ENCODE peak calls at places on chromosomes 13 and 19, in five cellular contexts. O is neural progenitor cell; U is activated T-cell treated with anti-CD3 and anti-CD28 coated beads, Interleukin-2, amount 50 U/mL, for 72 hours; Z is SK-N-SH; J is NCI-H1930. D is an unnamed sample.

GRCh38 chr19:28171983-28172382 is 1041.0 kb downstream of the UQCRFS1 start:
- DNase-seq in U (no peak), Z (no peak), J (no peak), O (no peak), D (no peak)

GRCh38 chr13:19587635-19588300 is 26.4 kb upstream of the TPTE2 start:
- DNase-seq in U (peak), Z (peak), J (peak), O (no peak), D (no peak)

GRCh38 chr13:50757021-50757420 is 86.5 kb downstream of the DLEU7 start:
- DNase-seq in O (no peak), Z (no peak), J (no peak), U (no peak), D (no peak)

GRCh38 chr19:2047449-2048103 is 3.5 kb downstream of the MKNK2 start:
- DNase-seq in Z (no peak), U (peak), O (peak), J (no peak), D (peak)

GRCh38 chr13:44818428-44818827 is 170.8 kb downstream of the NUFIP1 start:
- DNase-seq in J (peak), U (no peak), Z (peak), O (peak), D (peak)

GRCh38 chr13:41465215-41465907 is 8.0 kb downstream of the RGCC start:
- DNase-seq in Z (no peak), U (peak), J (no peak), O (no peak), D (no peak)

GRCh38 chr13:110128546-110128945 is 178.4 kb downstream of the COL4A1 start:
- DNase-seq in Z (no peak), O (no peak), U (no peak), J (no peak), D (no peak)

GRCh38 chr13:78595819-78596700 is 7.3 kb downstream of the POU4F1 start:
- DNase-seq in J (peak), Z (peak), U (no peak), O (peak), D (peak)

GRCh38 chr19:45463241-45463640 is 4.6 kb upstream of the FOSB start:
- DNase-seq in U (no peak), Z (no peak), J (no peak), O (no peak), D (no peak)

GRCh38 chr13:23160241-23161175 is 20.3 kb upstream of the SGCG start:
- DNase-seq in Z (no peak), O (peak), U (no peak), J (peak), D (peak)

GRCh38 chr19:38852231-38853044 is 2.7 kb upstream of the HNRNPL start:
- DNase-seq in J (no peak), Z (peak), U (peak), O (peak), D (peak)

GRCh38 chr19:48363500-48363809 is 285 bp downstream of the TMEM143 start:
- DNase-seq in O (no peak), U (peak), J (no peak), Z (no peak), D (no peak)

GRCh38 chr19:335072-335471 is 9.5 kb downstream of the MIER2 start:
- DNase-seq in Z (no peak), J (no peak), U (no peak), O (no peak), D (peak)

GRCh38 chr19:17703823-17704463 is 15.3 kb upstream of the MAP1S start:
- DNase-seq in Z (peak), O (peak), J (no peak), U (peak), D (peak)

GRCh38 chr19:43782689-43783231 is 2.0 kb upstream of the KCNN4 start:
- DNase-seq in J (no peak), O (no peak), U (peak), Z (no peak), D (peak)

GRCh38 chr13:59409651-59410200 is 754.0 kb downstream of the DIAPH3 start:
- DNase-seq in J (no peak), U (no peak), O (peak), Z (no peak), D (peak)

GRCh38 chr19:58569191-58569942 is 3.8 kb downstream of the MZF1 start:
- DNase-seq in U (no peak), J (no peak), O (no peak), Z (no peak), D (no peak)

GRCh38 chr13:105773887-105774538 is 761.4 kb downstream of the EFNB2 start:
- DNase-seq in J (peak), Z (no peak), U (no peak), O (peak), D (no peak)

GRCh38 chr19:16315825-16316505 is 8.7 kb upstream of the KLF2 start:
- DNase-seq in J (no peak), O (no peak), Z (no peak), U (no peak), D (no peak)

GRCh38 chr13:33110713-33111413 is 94.6 kb downstream of the KL start:
- DNase-seq in J (no peak), Z (no peak), O (no peak), U (no peak), D (no peak)

GRCh38 chr19:19406878-19407639 is 1.6 kb downstream of the GATAD2A start:
- DNase-seq in U (peak), J (no peak), Z (no peak), O (peak), D (no peak)

GRCh38 chr19:2785244-2786000 is at the start of gene THOP1:
- DNase-seq in O (peak), J (peak), Z (peak), U (peak), D (peak)

GRCh38 chr19:19538077-19538764 is at the start of gene CILP2:
- DNase-seq in Z (peak), O (peak), J (peak), U (peak), D (peak)

GRCh38 chr13:26132756-26133155 is 80.9 kb upstream of the SHISA2 start:
- DNase-seq in Z (no peak), J (no peak), O (peak), U (no peak), D (peak)

GRCh38 chr13:51564671-51565070 is 19.6 kb upstream of the WDFY2 start:
- DNase-seq in U (no peak), O (no peak), Z (no peak), J (no peak), D (no peak)

GRCh38 chr19:1766800-1767352 is 13.6 kb downstream of the ONECUT3 start:
- DNase-seq in U (no peak), J (no peak), O (no peak), Z (no peak), D (peak)

GRCh38 chr13:68984688-68985319 is 1122.8 kb upstream of the ATXN8OS start:
- DNase-seq in Z (no peak), U (no peak), J (no peak), O (no peak), D (no peak)

GRCh38 chr13:24313449-24313848 is 4.1 kb downstream of the C1QTNF9 start:
- DNase-seq in O (no peak), U (no peak), J (no peak), Z (no peak), D (no peak)

GRCh38 chr13:83377486-83377885 is 504.8 kb downstream of the SLITRK1 start:
- DNase-seq in Z (no peak), J (no peak), O (no peak), U (no peak), D (no peak)

GRCh38 chr19:33872445-33873320 is 76.0 kb downstream of the KCTD15 start:
- DNase-seq in O (no peak), U (no peak), Z (no peak), J (no peak), D (no peak)

D was measured in H7.